ENCODE peak calls at places on chromosome 4, in six cellular contexts. J is GM23248; R is stimulated activated CD4-positive, alpha-beta T cell treated with anti-CD3 and anti-CD28 coated beads, Interleukin-4, amount 100 ng/mL, for 48 hours; S is IMR-90; F is HFF-Myc; T is EL. Z is an unnamed sample.

GRCh38 chr4:149980941-149981340 is 97.3 kb upstream of the DCLK2 start:
- DNase-seq in R (peak; percentile 12), T (peak; percentile 60), J (peak; percentile 62), S (peak; percentile 65), F (peak; percentile 65), Z (peak; percentile 50)

GRCh38 chr4:168183717-168184571 is 91.6 kb downstream of the ANXA10 start:
- DNase-seq in T (peak; percentile 51), S (peak; percentile 59), J (peak; percentile 61), R (no peak), F (peak; percentile 22), Z (peak; percentile 1)

GRCh38 chr4:155900402-155900801 is 3.1 kb upstream of the TDO2 start:
- DNase-seq in T (peak; percentile 73), J (peak; percentile 12), F (no peak), S (peak; percentile 72), R (no peak), Z (no peak)

GRCh38 chr4:168794881-168795280 is 215.2 kb downstream of the CBR4 start:
- DNase-seq in T (no peak), S (no peak), J (no peak), R (no peak), F (no peak), Z (no peak)

GRCh38 chr4:8919651-8920288 is 48.1 kb upstream of the HMX1 start:
- DNase-seq in F (no peak), S (no peak), T (no peak), R (no peak), J (no peak), Z (no peak)

GRCh38 chr4:131046821-131047220 is 1950.9 kb downstream of the C4orf33 start:
- DNase-seq in J (no peak), S (no peak), F (no peak), T (no peak), R (no peak), Z (no peak)

GRCh38 chr4:61440306-61440705 is 240.2 kb downstream of the ADGRL3 start:
- DNase-seq in S (no peak), J (no peak), T (no peak), R (no peak), F (no peak), Z (no peak)

GRCh38 chr4:180134116-180134866 is 2108.9 kb upstream of the TENM3 start:
- DNase-seq in J (no peak), T (no peak), R (no peak), S (no peak), F (no peak), Z (no peak)

GRCh38 chr4:4355302-4355701 is 31.6 kb upstream of the NSG1 start:
- DNase-seq in T (no peak), J (no peak), R (no peak), S (no peak), F (no peak), Z (no peak)

GRCh38 chr4:6783111-6783981 is 819 bp downstream of the KIAA0232 start:
- DNase-seq in T (peak; percentile 89), J (peak; percentile 94), F (no peak), R (peak; percentile 86), S (peak; percentile 79), Z (peak; percentile 94)

GRCh38 chr4:62455871-62456270 is 1255.7 kb downstream of the ADGRL3 start:
- DNase-seq in S (no peak), R (no peak), J (no peak), T (no peak), F (no peak), Z (no peak)

GRCh38 chr4:25092139-25092538 is 61.4 kb upstream of the LGI2 start:
- DNase-seq in F (no peak), R (no peak), J (no peak), S (no peak), T (no peak), Z (no peak)

GRCh38 chr4:61828960-61829359 is 628.8 kb downstream of the ADGRL3 start:
- DNase-seq in J (no peak), S (no peak), R (no peak), T (no peak), F (no peak), Z (no peak)

GRCh38 chr4:150067859-150068258 is 10.4 kb upstream of the DCLK2 start:
- DNase-seq in J (peak; percentile 31), R (no peak), S (no peak), F (no peak), T (no peak), Z (no peak)

GRCh38 chr4:152540293-152540674 is 4.4 kb upstream of the FBXW7 start:
- DNase-seq in S (no peak), T (no peak), R (no peak), F (no peak), J (no peak), Z (no peak)

GRCh38 chr4:186149872-186150271 is 41.5 kb upstream of the CYP4V2 start:
- DNase-seq in S (no peak), F (no peak), T (no peak), R (no peak), J (peak; percentile 57), Z (peak; percentile 21)

GRCh38 chr4:40178672-40179071 is 18.2 kb upstream of the RHOH start:
- DNase-seq in F (no peak), T (no peak), R (no peak), J (no peak), S (no peak), Z (no peak)

GRCh38 chr4:169305651-169306050 is 34.9 kb upstream of the SH3RF1 start:
- DNase-seq in R (no peak), J (no peak), F (no peak), T (peak; percentile 30), S (peak; percentile 10), Z (no peak)

GRCh38 chr4:1470816-1471442 is 64.7 kb upstream of the NKX1-1 start:
- DNase-seq in R (no peak), S (no peak), F (no peak), J (no peak), T (no peak), Z (no peak)

GRCh38 chr4:7539186-7539585 is 104.5 kb upstream of the PSAPL1 start:
- DNase-seq in F (no peak), J (no peak), T (no peak), S (no peak), R (no peak), Z (no peak)

GRCh38 chr4:15414601-15415091 is 13.2 kb upstream of the C1QTNF7 start:
- DNase-seq in S (peak; percentile 68), J (peak; percentile 64), T (peak; percentile 39), F (no peak), R (no peak), Z (peak; percentile 22)

GRCh38 chr4:90074322-90074886 is 52.8 kb upstream of the CCSER1 start:
- DNase-seq in R (no peak), J (no peak), F (no peak), T (no peak), S (no peak), Z (no peak)

GRCh38 chr4:54541426-54542118 is 116.2 kb upstream of the KIT start:
- DNase-seq in J (peak; percentile 57), S (peak; percentile 54), F (no peak), R (no peak), T (peak; percentile 79), Z (no peak)

GRCh38 chr4:133720001-133720400 is 481.6 kb downstream of the PABPC4L start:
- DNase-seq in T (peak; percentile 2), F (no peak), J (no peak), R (no peak), S (no peak), Z (no peak)

GRCh38 chr4:158819942-158820786 is 51.3 kb downstream of the FNIP2 start:
- DNase-seq in F (no peak), R (no peak), S (peak; percentile 43), T (no peak), J (no peak), Z (no peak)

GRCh38 chr4:38967260-38968095 is 64.7 kb downstream of the TMEM156 start:
- DNase-seq in J (peak; percentile 92), T (peak; percentile 89), R (no peak), F (peak; percentile 63), S (peak; percentile 100), Z (no peak)

GRCh38 chr4:77877771-77878170 is 15.1 kb downstream of the MRPL1 start:
- DNase-seq in R (no peak), J (no peak), F (no peak), S (no peak), T (no peak), Z (no peak)